ENCODE peak calls at places on chromosomes 5 and 9, in five cellular contexts. J is fibroblast of lung, L is OCI-LY7, O is stomach, Y is AG10803. B is an unnamed sample.

GRCh38 chr5:126430631-126431030 is 7.4 kb downstream of the GRAMD2B start:
- DNase-seq in J (no peak), L (no peak), O (no peak), Y (peak), B (no peak)

GRCh38 chr9:134968011-134968822 is 50.5 kb upstream of the FCN1 start:
- DNase-seq in J (peak), L (no peak), O (no peak), Y (no peak), B (peak)

GRCh38 chr5:169702726-169703481 is 65.8 kb downstream of the DOCK2 start:
- DNase-seq in J (no peak), L (peak), O (no peak), Y (no peak), B (no peak)

GRCh38 chr5:24905123-24905522 is 260.3 kb upstream of the CDH10 start:
- DNase-seq in J (peak), L (no peak), O (no peak), Y (peak), B (peak)

GRCh38 chr9:99478469-99479027 is 256.5 kb downstream of the SEC61B start:
- DNase-seq in J (no peak), L (no peak), O (no peak), Y (no peak), B (no peak)

GRCh38 chr5:139710370-139711066 is 62.4 kb downstream of the CXXC5 start:
- DNase-seq in J (peak), L (peak), O (peak), Y (peak), B (peak)

GRCh38 chr9:129275626-129276247 is 97.7 kb upstream of the IER5L start:
- DNase-seq in J (no peak), L (no peak), O (no peak), Y (peak), B (peak)

GRCh38 chr5:154086641-154087040 is 47.9 kb downstream of the MFAP3 start:
- DNase-seq in J (peak), L (no peak), O (no peak), Y (peak), B (no peak)

GRCh38 chr5:154611341-154611767 is 133.3 kb upstream of the HAND1 start:
- DNase-seq in J (peak), L (no peak), O (no peak), Y (peak), B (peak)

GRCh38 chr5:39131210-39132127 is 57.3 kb upstream of the RICTOR start:
- DNase-seq in J (no peak), L (no peak), O (no peak), Y (no peak), B (no peak)

GRCh38 chr9:107387401-107387800 is 102.2 kb downstream of the KLF4 start:
- DNase-seq in J (no peak), L (no peak), O (peak), Y (no peak), B (peak)

GRCh38 chr9:72661401-72662135 is 140.2 kb downstream of the TMC1 start:
- DNase-seq in J (peak), L (no peak), O (no peak), Y (peak), B (peak)

GRCh38 chr5:92748072-92748676 is 832.8 kb downstream of the NR2F1-AS1 start:
- DNase-seq in J (no peak), L (no peak), O (no peak), Y (no peak), B (no peak)

GRCh38 chr9:82555408-82555807 is 507.5 kb downstream of the RASEF start:
- DNase-seq in J (peak), L (no peak), O (peak), Y (no peak), B (peak)

GRCh38 chr9:35993976-35994720 is 36.2 kb upstream of the OR2S2 start:
- DNase-seq in J (no peak), L (no peak), O (no peak), Y (peak), B (no peak)

GRCh38 chr9:111036946-111037743 is 1.1 kb downstream of the LPAR1 start:
- DNase-seq in J (peak), L (no peak), O (no peak), Y (peak), B (peak)

GRCh38 chr9:111040494-111040893 is 2.2 kb upstream of the LPAR1 start:
- DNase-seq in J (no peak), L (no peak), O (no peak), Y (no peak), B (no peak)

GRCh38 chr9:111038336-111039202 is at the start of gene LPAR1:
- DNase-seq in J (peak), L (no peak), O (peak), Y (peak), B (peak)

GRCh38 chr9:111037744-111038335 is 430 bp downstream of the LPAR1 start:
- DNase-seq in J (peak), L (no peak), O (peak), Y (peak), B (peak)

GRCh38 chr9:111039203-111039907 is 1.1 kb upstream of the LPAR1 start:
- DNase-seq in J (no peak), L (no peak), O (peak), Y (no peak), B (no peak)
- TF ChIP-seq CTCF in J (no peak), L (no peak), O (no peak), Y (no peak), B (no peak)

DNA sequence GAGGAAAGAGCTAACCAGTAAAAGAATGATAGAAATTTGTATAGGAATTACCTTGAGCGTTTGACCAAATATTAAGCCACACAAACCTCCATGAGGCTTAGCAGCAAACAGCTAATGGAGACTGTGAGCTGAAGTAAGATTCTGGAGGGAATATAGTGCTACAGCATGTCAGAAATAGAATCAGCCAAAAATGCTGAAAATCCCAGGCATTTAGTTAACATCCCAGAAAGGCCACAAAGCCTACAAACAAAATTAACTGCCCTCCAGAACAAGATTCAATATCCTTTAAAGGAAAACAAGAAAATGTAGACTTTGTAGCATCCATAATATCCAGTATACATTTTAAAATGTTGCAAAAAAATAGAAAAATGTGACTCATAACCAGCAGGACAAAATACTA is 257.8 kb upstream of the TUSC1 start:
- DNase-seq in J (no peak), L (no peak), O (no peak), Y (peak), B (no peak)
- H3K4me3 ChIP-seq in J (no peak), L (no peak), O (no peak), Y (no peak), B (no peak)

DNA sequence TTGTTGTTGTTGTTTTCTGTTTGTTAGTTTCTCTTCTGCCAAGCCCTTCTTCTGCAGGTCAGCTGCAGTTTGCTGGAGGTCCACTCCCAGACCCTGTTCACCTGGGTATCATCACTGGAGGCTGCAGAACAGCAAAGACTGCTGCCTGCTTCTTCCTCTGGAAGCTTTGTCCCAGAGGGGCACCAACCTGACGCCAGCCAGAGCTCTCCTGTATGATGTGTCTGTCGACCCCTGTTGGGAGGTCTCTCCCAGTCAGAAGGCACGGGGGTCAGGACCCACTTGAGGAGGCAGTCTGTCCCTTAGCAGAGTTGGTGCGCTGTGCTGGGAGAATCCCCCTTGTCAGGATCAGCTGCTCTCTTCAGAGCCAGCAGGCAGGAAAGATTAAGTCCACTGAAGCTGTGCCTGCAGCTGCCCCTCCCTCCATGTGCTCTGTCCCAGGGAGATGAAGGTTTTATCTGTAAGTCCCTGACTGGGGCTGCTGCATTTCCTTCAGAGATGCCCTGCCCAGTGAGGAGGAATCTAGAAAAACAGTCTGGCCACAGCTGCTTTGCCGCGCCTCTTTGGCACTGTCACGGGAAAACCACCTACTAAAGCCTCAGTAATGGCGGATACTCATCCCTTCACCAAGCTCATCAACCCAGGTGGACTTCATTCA is 299.2 kb downstream of the EDIL3 start:
- DNase-seq in J (no peak), L (no peak), O (no peak), Y (no peak), B (no peak)
- TF ChIP-seq CTCF in J (no peak), L (no peak), O (no peak), Y (no peak), B (no peak)

GRCh38 chr9:456365-456764 is 241.7 kb downstream of the DOCK8 start:
- DNase-seq in J (peak), L (no peak), O (peak), Y (no peak), B (no peak)
- H3K4me3 ChIP-seq in J (no peak), L (no peak), O (no peak), Y (no peak), B (no peak)

GRCh38 chr5:105872569-105873270 is 1798.0 kb downstream of the EFNA5 start:
- DNase-seq in J (no peak), L (no peak), O (no peak), Y (no peak), B (peak)

GRCh38 chr5:105877592-105877991 is 1793.1 kb downstream of the EFNA5 start:
- DNase-seq in J (no peak), L (no peak), O (no peak), Y (no peak), B (no peak)

GRCh38 chr5:105882956-105883481 is 1787.7 kb downstream of the EFNA5 start:
- DNase-seq in J (no peak), L (no peak), O (no peak), Y (no peak), B (no peak)

DNA sequence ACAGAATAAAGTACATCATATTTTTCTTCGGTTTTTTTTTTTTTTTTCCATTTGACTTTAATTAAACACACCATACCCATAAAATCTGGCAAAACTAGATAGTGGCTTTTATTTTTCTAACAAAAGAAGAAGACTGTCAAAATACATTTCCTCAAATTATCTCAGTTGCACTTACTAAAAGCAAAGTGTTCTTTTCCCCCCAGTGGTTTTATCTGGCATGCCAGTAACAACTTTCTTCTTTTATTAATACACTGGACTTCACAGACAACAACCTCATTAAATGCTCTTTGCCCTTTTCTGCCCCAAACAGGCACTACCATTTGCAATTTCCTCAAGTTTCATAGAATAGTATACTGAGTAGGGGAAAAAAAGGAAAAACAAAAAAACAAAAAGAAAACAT is 1792.3 kb downstream of the EFNA5 start:
- DNase-seq in J (no peak), L (no peak), O (no peak), Y (no peak), B (no peak)
- TF ChIP-seq CTCF in J (no peak), L (no peak), O (no peak), Y (no peak), B (no peak)

B was measured in fibroblast of pulmonary artery.